ENCODE peak calls at places on chromosomes 11 and 22, in six cellular contexts. G is lung, B is right atrium auricular region, M is Panc1, F is stomach, N is psoas muscle. D is an unnamed sample. For H3K4me1, the result is how much of the 10 kb centered on the place peaks cover.

GRCh38 chr11:22477312-22477711 is 139.1 kb downstream of the SLC17A6 start:
- DNase-seq in G (no peak), B (no peak), M (no peak), F (no peak), N (no peak), D (no peak)

GRCh38 chr22:29914165-29914564 is 31.2 kb downstream of the MTMR3 start:
- DNase-seq in G (no peak), B (no peak), M (peak), F (no peak), N (no peak), D (no peak)

GRCh38 chr11:73359341-73359740 is 16.9 kb upstream of the RELT start:
- DNase-seq in G (no peak), B (peak), M (no peak), F (no peak), N (peak), D (no peak)

GRCh38 chr11:61111786-61112517 is 9.7 kb downstream of the CD5 start:
- DNase-seq in G (no peak), B (no peak), M (no peak), F (no peak), N (no peak), D (peak)

GRCh38 chr11:8661036-8661435 is 21.4 kb downstream of the TRIM66 start:
- DNase-seq in G (no peak), B (no peak), M (no peak), F (no peak), N (no peak), D (no peak)

GRCh38 chr22:38029370-38029769 is 27.8 kb upstream of the PICK1 start:
- DNase-seq in G (no peak), B (no peak), M (no peak), F (no peak), N (no peak), D (no peak)

GRCh38 chr11:19970944-19971343 is 189.3 kb downstream of the DBX1 start:
- DNase-seq in G (no peak), B (no peak), M (no peak), F (no peak), N (no peak), D (no peak)

GRCh38 chr22:40654522-40655167 is 18.1 kb upstream of the MRTFA start:
- DNase-seq in G (no peak), B (peak), M (no peak), F (peak), N (peak), D (no peak)

GRCh38 chr11:92211576-92212167 is 12.9 kb upstream of the FAT3 start:
- DNase-seq in G (no peak), B (no peak), M (no peak), F (no peak), N (no peak), D (no peak)

GRCh38 chr11:92978226-92979111 is 9.0 kb downstream of the MTNR1B start:
- DNase-seq in G (no peak), B (no peak), M (no peak), F (peak), N (no peak), D (no peak)

GRCh38 chr11:104694259-104695070 is 203.8 kb downstream of the CASP12 start:
- DNase-seq in G (no peak), B (no peak), M (no peak), F (no peak), N (no peak), D (no peak)

GRCh38 chr11:86743223-86744118 is 56.9 kb upstream of the PRSS23 start:
- DNase-seq in G (peak), B (peak), M (peak), F (peak), N (peak), D (no peak)

GRCh38 chr22:25383892-25384291 is 164.5 kb downstream of the CRYBB2 start:
- DNase-seq in G (no peak), B (no peak), M (no peak), F (no peak), N (no peak), D (peak)

GRCh38 chr22:29113329-29113728 is 40.5 kb downstream of the KREMEN1 start:
- DNase-seq in G (no peak), B (no peak), M (no peak), F (no peak), N (no peak), D (no peak)

GRCh38 chr11:117096973-117097566 is 1.2 kb downstream of the SIK3 start:
- DNase-seq in G (no peak), B (no peak), M (no peak), F (no peak), N (no peak), D (no peak)

GRCh38 chr22:26610983-26611382 is 6.8 kb downstream of the CRYBB1 start:
- DNase-seq in G (no peak), B (no peak), M (no peak), F (no peak), N (no peak), D (no peak)

GRCh38 chr11:124069429-124070401 is 28.6 kb upstream of the OR10G7 start:
- DNase-seq in G (peak), B (no peak), M (no peak), F (no peak), N (peak), D (peak)

GRCh38 chr22:23078462-23078787 is 8.1 kb downstream of the GNAZ start:
- DNase-seq in G (no peak), B (no peak), M (no peak), F (no peak), N (no peak), D (no peak)

GRCh38 chr22:27204817-27205216 is 547.4 kb downstream of the MIAT start:
- DNase-seq in G (no peak), B (no peak), M (no peak), F (no peak), N (no peak), D (no peak)

GRCh38 chr22:42468841-42469240 is 36.6 kb upstream of the NFAM1 start:
- DNase-seq in G (no peak), B (no peak), M (no peak), F (no peak), N (no peak), D (no peak)

DNA sequence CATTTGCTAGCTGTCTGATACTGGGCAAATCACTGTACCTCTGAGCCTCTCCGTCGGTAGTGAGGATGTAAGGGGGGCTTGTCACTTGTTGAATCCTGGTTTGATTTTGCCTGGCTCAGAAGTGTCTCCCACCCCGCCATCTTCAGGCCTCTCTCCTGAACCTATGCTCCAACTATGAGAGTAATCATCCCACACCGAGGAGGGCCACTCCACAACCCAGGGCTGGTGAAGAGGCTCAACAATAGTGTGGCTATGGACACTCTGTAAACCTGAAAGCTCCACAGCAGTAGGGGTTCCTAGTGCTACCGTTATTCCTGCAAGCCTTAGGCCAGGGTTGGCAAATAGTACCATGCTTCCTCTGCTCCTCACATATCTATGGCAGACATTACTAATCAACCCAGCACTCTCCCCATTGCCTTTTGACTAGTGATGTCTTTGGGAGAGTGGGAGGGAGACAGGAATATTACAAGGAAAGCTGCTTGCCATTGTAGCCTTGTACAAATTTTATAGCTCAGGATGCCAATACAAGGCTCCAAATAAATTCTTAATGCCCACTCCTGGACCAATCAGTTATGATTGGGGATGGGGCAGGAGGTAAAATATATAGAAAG is 134.0 kb upstream of the TEAD1 start:
- DNase-seq in G (no peak), B (peak), M (no peak), F (no peak), N (no peak), D (no peak)
- H3K4me1 ChIP-seq in G (under half), B (under half), M (under half), F (under half), N (under half), D (under half)

GRCh38 chr11:90242894-90243416 is 20.1 kb upstream of the CHORDC1 start:
- DNase-seq in G (no peak), B (no peak), M (no peak), F (no peak), N (no peak), D (no peak)
- H3K4me3 ChIP-seq in G (no peak), B (no peak), M (no peak), F (no peak), N (no peak), D (no peak)

GRCh38 chr22:39114157-39114511 is 17.1 kb downstream of the APOBEC3H start:
- DNase-seq in G (no peak), B (no peak), M (no peak), F (no peak), N (no peak), D (no peak)

GRCh38 chr22:39106326-39106725 is 9.3 kb downstream of the APOBEC3H start:
- DNase-seq in G (no peak), B (no peak), M (no peak), F (no peak), N (no peak), D (no peak)

GRCh38 chr22:39108487-39108886 is 11.4 kb downstream of the APOBEC3H start:
- DNase-seq in G (no peak), B (no peak), M (no peak), F (no peak), N (no peak), D (no peak)

GRCh38 chr22:39109361-39109760 is 12.3 kb downstream of the APOBEC3H start:
- DNase-seq in G (no peak), B (no peak), M (no peak), F (no peak), N (no peak), D (no peak)

GRCh38 chr22:39110631-39111561 is 13.9 kb downstream of the APOBEC3H start:
- DNase-seq in G (no peak), B (no peak), M (no peak), F (no peak), N (no peak), D (no peak)
- H3K27ac ChIP-seq in G (no peak), B (no peak), M (no peak), F (no peak), N (no peak), D (no peak)

GRCh38 chr22:45996241-45997076 is 19.5 kb upstream of the WNT7B start:
- DNase-seq in G (peak), B (peak), M (no peak), F (no peak), N (peak), D (no peak)
- H3K4me1 ChIP-seq in G (under half), B (under half), M (under half), F (under half), N (under half), D (under half)

DNA sequence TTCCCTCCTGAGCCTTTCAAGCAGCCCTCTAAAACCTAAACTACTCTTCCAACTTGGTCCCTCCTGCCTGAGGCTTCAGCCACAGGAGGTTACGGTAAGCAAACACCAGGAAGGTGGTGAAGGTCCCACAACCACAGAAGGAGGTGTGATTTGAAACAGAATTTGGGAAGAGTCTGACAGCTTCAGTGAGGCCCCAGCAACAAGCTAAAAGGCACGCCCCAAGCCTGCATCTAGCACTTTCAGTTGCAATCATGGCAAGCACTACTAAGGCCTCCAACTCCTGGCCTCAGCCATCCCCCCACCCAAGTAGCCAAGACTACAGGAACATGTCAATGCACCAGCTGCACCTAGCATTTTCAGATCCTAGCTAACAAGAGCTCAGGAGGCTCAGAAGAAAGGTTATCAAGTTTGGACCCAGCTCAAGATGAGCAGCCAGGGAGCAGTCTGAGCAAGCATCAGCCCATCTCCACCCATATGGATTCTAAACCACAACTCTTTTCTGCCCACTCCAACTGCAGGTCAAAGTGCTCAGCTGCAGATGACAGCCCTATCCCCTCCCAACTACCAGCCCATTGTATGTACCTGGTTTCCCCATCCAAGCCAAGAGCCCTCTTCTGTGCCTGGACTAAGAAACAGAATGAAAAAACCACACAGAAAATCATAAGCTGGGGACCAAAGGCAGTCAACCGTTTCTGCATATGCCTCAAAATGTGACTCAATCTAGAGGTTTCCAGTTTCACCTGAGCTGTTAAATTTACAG is 10.4 kb upstream of the AHNAK start:
- DNase-seq in G (no peak), B (no peak), M (no peak), F (no peak), N (no peak), D (no peak)
- H3K4me3 ChIP-seq in G (no peak), B (no peak), M (peak), F (no peak), N (peak), D (peak)

GRCh38 chr22:45291061-45291930 is 6.5 kb downstream of the UPK3A start:
- DNase-seq in G (no peak), B (no peak), M (no peak), F (no peak), N (no peak), D (no peak)
- H3K27ac ChIP-seq in G (no peak), B (no peak), M (no peak), F (no peak), N (no peak), D (no peak)

GRCh38 chr11:67372993-67373915 is at the start of gene CLCF1:
- DNase-seq in G (peak), B (no peak), M (no peak), F (peak), N (peak), D (peak)
- H3K4me1 ChIP-seq in G (under half), B (under half), M (half or more), F (half or more), N (under half), D (under half)

GRCh38 chr11:1853376-1854131 is 670 bp downstream of the LSP1 start:
- DNase-seq in G (no peak), B (no peak), M (no peak), F (no peak), N (no peak), D (no peak)

GRCh38 chr11:1854949-1855885 is 2.3 kb downstream of the LSP1 start:
- DNase-seq in G (no peak), B (no peak), M (no peak), F (no peak), N (no peak), D (no peak)

GRCh38 chr11:1852885-1853284 is at the start of gene LSP1:
- DNase-seq in G (no peak), B (no peak), M (no peak), F (peak), N (no peak), D (peak)

GRCh38 chr11:1855886-1856265 is 3.0 kb downstream of the LSP1 start:
- DNase-seq in G (no peak), B (no peak), M (no peak), F (no peak), N (no peak), D (no peak)

GRCh38 chr11:1854132-1854948 is 1.5 kb downstream of the LSP1 start:
- DNase-seq in G (no peak), B (no peak), M (no peak), F (no peak), N (no peak), D (no peak)
- H3K4me3 ChIP-seq in G (no peak), B (no peak), M (no peak), F (peak), N (peak), D (peak)

GRCh38 chr11:119103793-119104192 is 2.1 kb upstream of the DPAGT1 start:
- DNase-seq in G (no peak), B (no peak), M (no peak), F (no peak), N (no peak), D (no peak)

GRCh38 chr11:119100960-119101349 is 698 bp downstream of the DPAGT1 start:
- DNase-seq in G (no peak), B (no peak), M (no peak), F (no peak), N (no peak), D (no peak)

GRCh38 chr11:119101367-119101758 is 290 bp downstream of the DPAGT1 start:
- DNase-seq in G (no peak), B (no peak), M (no peak), F (no peak), N (no peak), D (no peak)

GRCh38 chr11:119100246-119100959 is 1.2 kb downstream of the DPAGT1 start:
- DNase-seq in G (no peak), B (no peak), M (peak), F (no peak), N (no peak), D (no peak)

GRCh38 chr11:119101759-119102423 is at the start of gene DPAGT1:
- DNase-seq in G (peak), B (peak), M (peak), F (peak), N (peak), D (peak)
- H3K27ac ChIP-seq in G (peak), B (peak), M (peak), F (peak), N (peak), D (peak)

D was measured in naive thymus-derived CD4-positive, alpha-beta T cell.